ENCODE peak calls at places on chromosomes 16 and 17, in seven cellular contexts. L, Z, E, T, H, D and J are unnamed samples.
A peak's percentile ranks its signal among the peaks of the same experiment; 100 is the strongest.

GRCh38 chr16:27174007-27174406 is 29.3 kb upstream of the KDM8 start:
- DNase-seq in L (no peak), Z (no peak), E (no peak), T (no peak), H (peak; percentile 58), D (no peak), J (no peak)

GRCh38 chr16:61007694-61008093 is 1028.5 kb downstream of the CDH8 start:
- DNase-seq in L (no peak), Z (no peak), E (no peak), T (no peak), H (no peak), D (peak; percentile 72), J (no peak)

GRCh38 chr17:14196337-14196997 is 40.2 kb downstream of the CDRT15 start:
- DNase-seq in L (no peak), Z (no peak), E (no peak), T (no peak), H (no peak), D (no peak), J (peak; percentile 10)

GRCh38 chr17:17890773-17891759 is 54.3 kb upstream of the SREBF1 start:
- DNase-seq in L (peak; percentile 68), Z (peak; percentile 87), E (peak; percentile 72), T (peak; percentile 36), H (no peak), D (peak; percentile 59), J (no peak)

GRCh38 chr16:81042821-81043220 is 7.2 kb downstream of the ATMIN start:
- DNase-seq in L (no peak), Z (no peak), E (no peak), T (no peak), H (no peak), D (no peak), J (no peak)

GRCh38 chr17:79829004-79829403 is 10.2 kb downstream of the CBX4 start:
- DNase-seq in L (no peak), Z (peak; percentile 54), E (no peak), T (no peak), H (no peak), D (peak; percentile 60), J (no peak)

GRCh38 chr17:76378548-76379274 is 5.7 kb upstream of the SPHK1 start:
- DNase-seq in L (no peak), Z (no peak), E (no peak), T (no peak), H (no peak), D (no peak), J (no peak)

GRCh38 chr16:138049-138417 is 440 bp downstream of the NPRL3 start:
- DNase-seq in L (peak; percentile 1), Z (peak; percentile 17), E (no peak), T (no peak), H (peak; percentile 8), D (peak; percentile 28), J (peak; percentile 17)

GRCh38 chr16:47848481-47849109 is 307.2 kb downstream of the ABCC12 start:
- DNase-seq in L (peak; percentile 38), Z (no peak), E (peak; percentile 55), T (no peak), H (no peak), D (no peak), J (no peak)

GRCh38 chr17:51289776-51290175 is 29.4 kb downstream of the UTP18 start:
- DNase-seq in L (no peak), Z (no peak), E (peak; percentile 22), T (no peak), H (no peak), D (no peak), J (no peak)

GRCh38 chr16:12201863-12202262 is 225.3 kb downstream of the SNX29 start:
- DNase-seq in L (no peak), Z (no peak), E (no peak), T (no peak), H (no peak), D (no peak), J (no peak)

GRCh38 chr16:82580293-82580900 is 46.4 kb upstream of the CDH13 start:
- DNase-seq in L (no peak), Z (peak; percentile 16), E (no peak), T (no peak), H (no peak), D (peak; percentile 20), J (no peak)

GRCh38 chr16:797120-797420 is 3.5 kb downstream of the GNG13 start:
- DNase-seq in L (no peak), Z (no peak), E (no peak), T (no peak), H (no peak), D (no peak), J (no peak)

GRCh38 chr16:68425498-68426354 is 22.6 kb downstream of the SMPD3 start:
- DNase-seq in L (no peak), Z (no peak), E (no peak), T (no peak), H (no peak), D (no peak), J (no peak)

GRCh38 chr16:31333686-31334649 is 21.0 kb upstream of the ITGAX start:
- DNase-seq in L (no peak), Z (peak; percentile 9), E (peak; percentile 13), T (no peak), H (no peak), D (peak; percentile 25), J (peak; percentile 62)

GRCh38 chr17:16378631-16379282 is 2.1 kb upstream of the UBB start:
- DNase-seq in L (no peak), Z (no peak), E (no peak), T (no peak), H (no peak), D (no peak), J (no peak)

GRCh38 chr17:12769981-12770380 is 19.3 kb upstream of the ARHGAP44 start:
- DNase-seq in L (no peak), Z (no peak), E (peak; percentile 63), T (no peak), H (no peak), D (no peak), J (no peak)

GRCh38 chr16:11685844-11686618 is 17.8 kb downstream of the SNN start:
- DNase-seq in L (no peak), Z (no peak), E (peak; percentile 69), T (no peak), H (no peak), D (no peak), J (no peak)

GRCh38 chr16:85612801-85613608 is at the start of gene GSE1:
- DNase-seq in L (peak; percentile 56), Z (peak; percentile 99), E (peak; percentile 68), T (peak; percentile 93), H (peak; percentile 43), D (peak; percentile 82), J (peak; percentile 69)

GRCh38 chr16:88391497-88391850 is 8.7 kb downstream of the ZNF469 start:
- DNase-seq in L (no peak), Z (no peak), E (no peak), T (no peak), H (no peak), D (no peak), J (no peak)

GRCh38 chr16:66844342-66845079 is at the start of gene CA7:
- DNase-seq in L (no peak), Z (no peak), E (no peak), T (no peak), H (no peak), D (no peak), J (no peak)

DNA sequence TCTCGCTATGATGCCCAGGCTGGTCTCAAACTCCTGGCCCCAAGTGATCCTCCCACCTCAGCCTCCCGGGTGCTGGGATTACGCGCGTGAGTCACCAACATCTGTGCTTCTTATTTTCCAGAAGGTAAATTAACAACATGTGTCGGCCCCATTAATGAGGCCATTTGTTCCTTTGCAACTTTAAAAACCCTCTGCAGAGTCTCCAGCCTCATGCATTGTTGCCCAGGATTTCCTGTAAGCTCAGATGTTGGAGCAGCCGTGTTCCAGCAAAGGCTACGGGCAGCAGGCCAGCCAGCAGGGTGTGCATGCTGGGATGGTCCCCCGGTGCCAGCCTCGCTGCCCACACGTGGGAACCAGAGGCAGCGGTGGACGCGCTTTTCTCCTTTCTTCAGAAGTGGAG is 19.1 kb upstream of the HEXD start:
- DNase-seq in L (no peak), Z (no peak), E (peak; percentile 50), T (peak; percentile 55), H (no peak), D (peak; percentile 93), J (peak; percentile 38)
- H3K27ac ChIP-seq in L (no peak overlapping the region), Z (no peak overlapping the region), E (no peak overlapping the region), T (peak overlapping the region; percentile 55), H (no peak overlapping the region), D (peak overlapping the region; percentile 63), J (peak overlapping the region; percentile 92)

DNA sequence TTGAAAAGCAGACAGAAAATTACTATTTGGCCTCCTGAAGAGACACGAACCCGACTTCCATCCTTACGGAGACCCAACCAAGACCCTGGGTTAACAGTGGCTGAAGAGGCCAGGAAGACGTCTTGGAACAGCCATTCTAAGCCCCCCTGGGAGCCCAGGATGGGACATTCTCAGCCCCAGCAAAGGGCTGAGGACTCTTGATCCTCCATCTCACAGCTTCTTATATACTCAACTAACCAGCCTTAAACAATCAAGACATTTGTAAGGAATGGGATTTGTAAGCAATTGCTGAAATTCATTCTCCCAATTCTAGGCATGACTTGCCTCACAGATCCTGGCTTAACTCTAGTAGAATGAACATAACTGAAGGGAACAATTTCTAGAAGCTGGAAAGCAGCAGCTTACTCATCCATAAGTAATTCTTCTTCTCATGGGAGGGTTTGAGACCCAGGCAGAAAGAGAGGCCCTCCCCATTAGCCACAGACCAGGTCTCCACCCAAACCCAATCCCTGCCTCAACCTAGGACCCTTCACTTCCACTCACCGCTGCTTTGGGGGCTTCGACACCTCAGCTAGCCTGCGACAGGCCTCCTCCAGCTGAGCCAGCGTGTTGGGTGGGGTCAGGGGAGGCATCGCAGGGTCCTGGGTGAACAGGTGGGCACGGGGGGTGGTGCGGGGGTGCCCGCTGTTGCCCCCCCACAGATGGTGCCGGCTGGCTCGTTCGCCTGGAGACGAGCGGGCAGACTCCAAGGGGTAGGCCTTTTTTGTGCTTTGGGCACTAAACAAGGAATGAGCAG is 25.5 kb downstream of the AXIN2 start:
- DNase-seq in L (no peak), Z (no peak), E (peak; percentile 45), T (no peak), H (no peak), D (no peak), J (no peak)
- H3K27ac ChIP-seq in L (no peak overlapping the region), Z (no peak overlapping the region), E (no peak overlapping the region), T (no peak overlapping the region), H (no peak overlapping the region), D (no peak overlapping the region), J (no peak overlapping the region)

GRCh38 chr17:49603238-49603637 is 27.6 kb downstream of the NXPH3 start:
- DNase-seq in L (no peak), Z (no peak), E (no peak), T (no peak), H (no peak), D (no peak), J (no peak)
- H3K27ac ChIP-seq in L (no peak overlapping the region), Z (peak overlapping the region; percentile 41), E (no peak overlapping the region), T (peak overlapping the region; percentile 53), H (no peak overlapping the region), D (no peak overlapping the region), J (no peak overlapping the region)

GRCh38 chr17:2637422-2637821 is 44.0 kb downstream of the PAFAH1B1 start:
- DNase-seq in L (no peak), Z (no peak), E (no peak), T (no peak), H (no peak), D (no peak), J (no peak)

GRCh38 chr17:2636169-2636930 is 42.9 kb downstream of the PAFAH1B1 start:
- DNase-seq in L (no peak), Z (no peak), E (no peak), T (no peak), H (no peak), D (no peak), J (no peak)

GRCh38 chr17:2635675-2636074 is 42.2 kb downstream of the PAFAH1B1 start:
- DNase-seq in L (no peak), Z (no peak), E (no peak), T (no peak), H (no peak), D (no peak), J (no peak)

GRCh38 chr17:2634361-2634960 is 41.0 kb downstream of the PAFAH1B1 start:
- DNase-seq in L (peak; percentile 25), Z (peak; percentile 9), E (peak; percentile 25), T (no peak), H (no peak), D (no peak), J (no peak)

GRCh38 chr17:2635241-2635640 is 41.8 kb downstream of the PAFAH1B1 start:
- DNase-seq in L (no peak), Z (peak; percentile 52), E (no peak), T (no peak), H (no peak), D (no peak), J (no peak)
- H3K27ac ChIP-seq in L (no peak overlapping the region), Z (no peak overlapping the region), E (no peak overlapping the region), T (no peak overlapping the region), H (no peak overlapping the region), D (no peak overlapping the region), J (no peak overlapping the region)